ENCODE peak calls at places on chromosomes 1 and 21, in five cellular contexts. One of them, this sample, is unnamed.
A peak's percentile ranks its signal among the peaks of the same experiment; 100 is the strongest.

GRCh38 chr21:37849703-37850102 is 66.6 kb downstream of the KCNJ6 start:
- DNase-seq in AG10803: peak; percentile 95
- DNase-seq in adrenal gland: no peak
- DNase-seq in upper lobe of right lung: no peak
- DNase-seq in heart left ventricle: no peak
- DNase-seq in this sample: no peak

GRCh38 chr1:170309389-170310013 is 163.7 kb downstream of the NTMT2 start:
- DNase-seq in AG10803: peak; percentile 100
- DNase-seq in adrenal gland: peak; percentile 22
- DNase-seq in upper lobe of right lung: no peak
- DNase-seq in heart left ventricle: no peak
- DNase-seq in this sample: peak; percentile 32

GRCh38 chr1:158035976-158036583 is 42.6 kb downstream of the KIRREL1 start:
- DNase-seq in AG10803: peak; percentile 70
- DNase-seq in adrenal gland: no peak
- DNase-seq in upper lobe of right lung: no peak
- DNase-seq in heart left ventricle: peak; percentile 51
- DNase-seq in this sample: peak; percentile 29

GRCh38 chr1:104919188-104919587 is 1169.5 kb downstream of the AMY1C start:
- DNase-seq in AG10803: no peak
- DNase-seq in adrenal gland: no peak
- DNase-seq in upper lobe of right lung: no peak
- DNase-seq in heart left ventricle: no peak
- DNase-seq in this sample: no peak

GRCh38 chr21:27104749-27105439 is 138.0 kb upstream of the ADAMTS5 start:
- DNase-seq in AG10803: peak; percentile 45
- DNase-seq in adrenal gland: no peak
- DNase-seq in upper lobe of right lung: no peak
- DNase-seq in heart left ventricle: no peak
- DNase-seq in this sample: no peak

GRCh38 chr21:41961282-41961701 is 7.5 kb upstream of the C2CD2 start:
- DNase-seq in AG10803: no peak
- DNase-seq in adrenal gland: no peak
- DNase-seq in upper lobe of right lung: no peak
- DNase-seq in heart left ventricle: no peak
- DNase-seq in this sample: no peak

GRCh38 chr1:36387141-36387949 is 1.6 kb upstream of the STK40 start:
- DNase-seq in AG10803: peak; percentile 94
- DNase-seq in adrenal gland: peak; percentile 49
- DNase-seq in upper lobe of right lung: no peak
- DNase-seq in heart left ventricle: no peak
- DNase-seq in this sample: no peak

GRCh38 chr21:44525431-44526095 is 14.4 kb downstream of the KRTAP10-1 start:
- DNase-seq in AG10803: no peak
- DNase-seq in adrenal gland: no peak
- DNase-seq in upper lobe of right lung: peak; percentile 43
- DNase-seq in heart left ventricle: peak; percentile 12
- DNase-seq in this sample: no peak

GRCh38 chr1:182806015-182806678 is 16.6 kb downstream of the NPL start:
- DNase-seq in AG10803: no peak
- DNase-seq in adrenal gland: no peak
- DNase-seq in upper lobe of right lung: no peak
- DNase-seq in heart left ventricle: no peak
- DNase-seq in this sample: no peak

GRCh38 chr1:24489674-24490073 is 13.0 kb upstream of the RCAN3 start:
- DNase-seq in AG10803: no peak
- DNase-seq in adrenal gland: no peak
- DNase-seq in upper lobe of right lung: no peak
- DNase-seq in heart left ventricle: no peak
- DNase-seq in this sample: no peak

GRCh38 chr1:17826165-17826488 is 71.0 kb downstream of the ACTL8 start:
- DNase-seq in AG10803: peak; percentile 35
- DNase-seq in adrenal gland: no peak
- DNase-seq in upper lobe of right lung: peak; percentile 72
- DNase-seq in heart left ventricle: peak; percentile 37
- DNase-seq in this sample: peak; percentile 41

GRCh38 chr1:40317394-40318074 is 448 bp upstream of the COL9A2 start:
- DNase-seq in AG10803: no peak
- DNase-seq in adrenal gland: no peak
- DNase-seq in upper lobe of right lung: no peak
- DNase-seq in heart left ventricle: no peak
- DNase-seq in this sample: no peak

GRCh38 chr21:42439284-42440186 is 35.8 kb downstream of the UBASH3A start:
- DNase-seq in AG10803: no peak
- DNase-seq in adrenal gland: no peak
- DNase-seq in upper lobe of right lung: no peak
- DNase-seq in heart left ventricle: no peak
- DNase-seq in this sample: no peak

GRCh38 chr1:22776051-22776611 is 65.5 kb downstream of the EPHB2 start:
- DNase-seq in AG10803: no peak
- DNase-seq in adrenal gland: no peak
- DNase-seq in upper lobe of right lung: no peak
- DNase-seq in heart left ventricle: no peak
- DNase-seq in this sample: no peak

GRCh38 chr1:22769932-22770331 is 59.3 kb downstream of the EPHB2 start:
- DNase-seq in AG10803: no peak
- DNase-seq in adrenal gland: no peak
- DNase-seq in upper lobe of right lung: no peak
- DNase-seq in heart left ventricle: no peak
- DNase-seq in this sample: no peak

GRCh38 chr1:22773981-22774471 is 63.4 kb downstream of the EPHB2 start:
- DNase-seq in AG10803: peak; percentile 77
- DNase-seq in adrenal gland: peak; percentile 81
- DNase-seq in upper lobe of right lung: no peak
- DNase-seq in heart left ventricle: peak; percentile 55
- DNase-seq in this sample: no peak

GRCh38 chr1:22774483-22775182 is 64.0 kb downstream of the EPHB2 start:
- DNase-seq in AG10803: no peak
- DNase-seq in adrenal gland: no peak
- DNase-seq in upper lobe of right lung: no peak
- DNase-seq in heart left ventricle: no peak
- DNase-seq in this sample: no peak

DNA sequence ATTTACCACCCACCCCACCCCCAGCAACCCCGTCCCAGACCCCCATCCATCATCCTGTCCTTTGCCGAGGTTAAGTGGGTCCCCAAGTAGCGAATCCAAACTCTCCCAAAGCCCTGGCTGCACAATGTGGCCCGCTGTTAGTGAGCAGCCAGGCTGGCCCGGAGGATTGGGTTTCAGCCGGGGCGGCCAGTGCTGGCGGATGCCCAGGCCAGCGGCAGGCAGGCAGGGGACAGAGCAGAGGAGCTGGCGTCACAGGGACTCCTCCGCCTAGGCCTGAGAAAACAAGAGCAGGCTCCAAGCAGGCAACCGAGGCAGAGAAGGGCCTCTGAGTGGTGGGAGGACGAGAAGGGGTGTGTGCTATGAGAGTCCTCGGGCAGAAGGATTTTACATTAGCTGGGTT is 61.4 kb downstream of the EPHB2 start:
- DNase-seq in AG10803: no peak
- DNase-seq in adrenal gland: no peak
- DNase-seq in upper lobe of right lung: no peak
- DNase-seq in heart left ventricle: no peak
- DNase-seq in this sample: no peak
- TF ChIP-seq CTCF in AG10803: no peak
- TF ChIP-seq CTCF in adrenal gland: no peak
- TF ChIP-seq CTCF in upper lobe of right lung: no peak
- TF ChIP-seq CTCF in heart left ventricle: no peak
- TF ChIP-seq CTCF in this sample: no peak

DNA sequence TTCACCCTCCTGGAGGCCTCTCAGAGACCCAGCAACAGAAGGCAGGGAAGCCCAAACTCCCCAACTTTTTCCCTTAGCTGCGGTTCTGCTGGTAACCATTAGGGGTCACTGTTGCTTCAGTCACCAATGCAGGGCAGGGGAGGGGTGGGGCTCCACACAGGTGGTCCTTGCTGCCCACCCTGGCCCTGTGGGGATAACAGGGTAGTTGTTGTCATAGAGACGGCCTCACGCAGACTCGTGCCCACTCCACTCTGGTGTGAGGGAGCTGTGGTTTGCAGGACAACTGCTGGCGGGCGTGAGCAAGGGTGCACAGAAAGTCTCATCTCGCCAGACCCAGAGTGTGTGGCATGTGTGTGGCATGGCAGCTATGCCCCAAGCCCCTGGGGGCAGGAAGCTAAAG is 19.9 kb downstream of the INSRR start:
- DNase-seq in AG10803: no peak
- DNase-seq in adrenal gland: no peak
- DNase-seq in upper lobe of right lung: no peak
- DNase-seq in heart left ventricle: no peak
- DNase-seq in this sample: no peak
- TF ChIP-seq CTCF in AG10803: peak; percentile 86
- TF ChIP-seq CTCF in adrenal gland: peak; percentile 91
- TF ChIP-seq CTCF in upper lobe of right lung: peak; percentile 80
- TF ChIP-seq CTCF in heart left ventricle: peak; percentile 80
- TF ChIP-seq CTCF in this sample: no peak

DNA sequence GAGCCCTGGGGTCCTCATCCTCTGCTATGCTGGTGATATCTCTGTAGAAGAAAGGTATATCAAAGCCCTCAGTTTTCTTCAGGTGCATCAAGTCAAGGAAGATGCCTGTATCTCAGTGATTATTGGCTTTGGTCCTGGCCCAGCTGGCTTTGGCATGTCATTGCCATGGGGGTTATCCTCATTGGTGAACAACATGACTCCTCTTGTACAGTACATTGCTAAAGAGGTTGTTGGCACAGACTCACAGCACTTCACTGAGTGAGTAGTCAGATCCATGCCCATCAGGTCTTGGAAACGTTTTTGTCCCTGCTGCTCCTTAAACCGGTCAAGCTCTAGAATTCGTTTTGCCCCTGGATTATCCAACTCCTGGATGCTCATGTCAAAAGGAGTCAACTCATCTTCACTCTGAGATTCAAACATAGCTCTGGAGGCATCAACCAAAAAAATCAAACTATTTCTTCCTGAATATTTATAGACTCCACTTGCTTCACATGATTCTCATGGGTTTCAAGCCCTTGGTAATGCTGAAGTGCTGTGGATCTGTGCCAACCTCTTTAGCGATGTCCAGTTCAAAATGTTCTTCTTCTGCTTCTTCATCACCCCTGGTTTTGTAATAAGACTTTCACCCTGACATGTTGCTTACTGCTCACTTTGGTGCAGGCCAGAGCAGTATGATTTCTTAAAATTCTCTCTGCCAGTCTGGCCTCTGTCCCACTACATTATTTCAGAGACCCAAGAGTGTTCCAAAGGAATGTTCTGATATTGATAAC is 43.0 kb upstream of the RAB3GAP2 start:
- DNase-seq in AG10803: no peak
- DNase-seq in adrenal gland: no peak
- DNase-seq in upper lobe of right lung: no peak
- DNase-seq in heart left ventricle: no peak
- DNase-seq in this sample: no peak
- TF ChIP-seq CTCF in AG10803: no peak
- TF ChIP-seq CTCF in adrenal gland: no peak
- TF ChIP-seq CTCF in upper lobe of right lung: no peak
- TF ChIP-seq CTCF in heart left ventricle: no peak
- TF ChIP-seq CTCF in this sample: no peak

GRCh38 chr1:18950415-18951026 is 6.0 kb downstream of the IFFO2 start:
- DNase-seq in AG10803: no peak
- DNase-seq in adrenal gland: peak; percentile 63
- DNase-seq in upper lobe of right lung: peak; percentile 84
- DNase-seq in heart left ventricle: peak; percentile 80
- DNase-seq in this sample: no peak

GRCh38 chr1:18947570-18947969 is 8.9 kb downstream of the IFFO2 start:
- DNase-seq in AG10803: no peak
- DNase-seq in adrenal gland: peak; percentile 53
- DNase-seq in upper lobe of right lung: no peak
- DNase-seq in heart left ventricle: no peak
- DNase-seq in this sample: no peak

GRCh38 chr1:18949689-18950414 is 6.6 kb downstream of the IFFO2 start:
- DNase-seq in AG10803: peak; percentile 79
- DNase-seq in adrenal gland: peak; percentile 63
- DNase-seq in upper lobe of right lung: no peak
- DNase-seq in heart left ventricle: no peak
- DNase-seq in this sample: no peak

GRCh38 chr1:18948048-18948912 is 8.2 kb downstream of the IFFO2 start:
- DNase-seq in AG10803: peak; percentile 79
- DNase-seq in adrenal gland: peak; percentile 46
- DNase-seq in upper lobe of right lung: no peak
- DNase-seq in heart left ventricle: no peak
- DNase-seq in this sample: no peak

DNA sequence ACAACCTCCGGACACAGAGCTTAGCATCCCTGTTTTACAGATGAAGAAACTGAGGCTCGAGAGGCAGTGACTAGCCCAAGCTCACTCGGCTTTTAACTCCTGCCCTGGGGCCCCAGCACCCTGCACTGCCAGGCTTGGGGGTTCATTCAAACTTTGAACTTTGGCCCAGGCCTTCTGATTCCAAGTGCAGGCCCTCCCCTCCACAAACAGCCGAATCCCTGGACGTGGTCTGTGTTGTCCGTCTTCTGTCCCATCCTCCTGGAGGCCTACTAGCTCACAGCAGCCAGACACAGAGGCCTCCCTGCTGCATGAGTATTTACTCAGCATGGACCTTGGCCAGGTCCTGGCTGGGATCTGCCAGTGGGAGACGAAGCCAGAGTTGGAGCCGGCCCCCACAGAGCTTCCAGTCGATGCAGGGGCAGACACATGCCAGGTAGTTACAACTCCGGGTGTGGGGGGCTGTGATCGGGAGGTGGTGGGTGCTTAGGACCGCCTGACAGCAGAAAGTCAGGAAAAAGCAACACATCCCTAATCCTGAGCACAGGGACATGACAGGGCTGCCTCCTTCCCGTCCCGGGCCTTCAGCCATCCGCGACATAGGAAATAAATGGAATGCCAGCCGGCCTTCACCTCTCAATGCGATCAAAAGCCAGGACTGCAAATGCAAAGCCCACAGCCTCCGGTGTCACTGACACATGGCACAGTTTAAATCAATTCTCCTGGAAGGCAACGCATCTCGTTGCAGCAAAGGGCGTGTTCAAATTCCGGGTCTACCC is 7.4 kb downstream of the IFFO2 start:
- DNase-seq in AG10803: peak; percentile 85
- DNase-seq in adrenal gland: peak; percentile 81
- DNase-seq in upper lobe of right lung: no peak
- DNase-seq in heart left ventricle: no peak
- DNase-seq in this sample: no peak
- TF ChIP-seq CTCF in AG10803: peak; percentile 39
- TF ChIP-seq CTCF in adrenal gland: peak; percentile 17
- TF ChIP-seq CTCF in upper lobe of right lung: no peak
- TF ChIP-seq CTCF in heart left ventricle: no peak
- TF ChIP-seq CTCF in this sample: no peak

GRCh38 chr21:33302796-33303195 is 22.0 kb upstream of the IFNAR1 start:
- DNase-seq in AG10803: no peak
- DNase-seq in adrenal gland: no peak
- DNase-seq in upper lobe of right lung: no peak
- DNase-seq in heart left ventricle: no peak
- DNase-seq in this sample: no peak
- TF ChIP-seq CTCF in AG10803: no peak
- TF ChIP-seq CTCF in adrenal gland: no peak
- TF ChIP-seq CTCF in upper lobe of right lung: no peak
- TF ChIP-seq CTCF in heart left ventricle: no peak
- TF ChIP-seq CTCF in this sample: no peak

GRCh38 chr1:21668232-21669032 is 725 bp downstream of the RAP1GAP start:
- DNase-seq in AG10803: no peak
- DNase-seq in adrenal gland: peak; percentile 61
- DNase-seq in upper lobe of right lung: no peak
- DNase-seq in heart left ventricle: no peak
- DNase-seq in this sample: no peak
- TF ChIP-seq CTCF in AG10803: no peak
- TF ChIP-seq CTCF in adrenal gland: no peak
- TF ChIP-seq CTCF in upper lobe of right lung: no peak
- TF ChIP-seq CTCF in heart left ventricle: no peak
- TF ChIP-seq CTCF in this sample: no peak

GRCh38 chr1:91804546-91805023 is 81.4 kb downstream of the TGFBR3 start:
- DNase-seq in AG10803: peak; percentile 67
- DNase-seq in adrenal gland: no peak
- DNase-seq in upper lobe of right lung: no peak
- DNase-seq in heart left ventricle: no peak
- DNase-seq in this sample: no peak
- TF ChIP-seq CTCF in AG10803: no peak
- TF ChIP-seq CTCF in adrenal gland: no peak
- TF ChIP-seq CTCF in upper lobe of right lung: no peak
- TF ChIP-seq CTCF in heart left ventricle: no peak
- TF ChIP-seq CTCF in this sample: no peak

This sample was measured in omental fat pad.